ENCODE peak calls at places on chromosomes 1 and 21, in ten cellular contexts. C is NT2/D1; H is epithelial cell of prostate; Y is CD4-positive, alpha-beta T cell; E is left ventricle myocardium superior; P is CD8-positive, alpha-beta T cell; T is CD8-positive, alpha-beta memory T cell; F is DMS79; I is kidney tubule cell; U is occipital lobe. J is an unnamed sample.

GRCh38 chr21:35075546-35075945 is 26.4 kb upstream of the RUNX1 start:
- DNase-seq in C (no peak), H (peak; percentile 40), Y (no peak), E (no peak), P (no peak), T (no peak), F (no peak), I (peak; percentile 90), U (no peak), J (peak; percentile 48)

GRCh38 chr1:243575070-243575469 is 275.0 kb downstream of the AKT3 start:
- DNase-seq in C (no peak), H (no peak), Y (no peak), E (no peak), P (no peak), T (no peak), F (no peak), I (no peak), U (no peak), J (no peak)

GRCh38 chr1:239884776-239885175 is 206.9 kb upstream of the FMN2 start:
- DNase-seq in C (no peak), H (no peak), Y (no peak), E (no peak), P (no peak), T (no peak), F (no peak), I (no peak), U (no peak), J (no peak)

GRCh38 chr1:53410100-53410541 is 49.1 kb upstream of the DMRTB1 start:
- DNase-seq in C (no peak), H (no peak), Y (no peak), E (no peak), P (peak; percentile 18), T (peak; percentile 61), F (no peak), I (no peak), U (no peak), J (no peak)

GRCh38 chr1:201444792-201445191 is 23.3 kb upstream of the TNNI1 start:
- DNase-seq in C (no peak), H (no peak), Y (no peak), E (no peak), P (no peak), T (no peak), F (no peak), I (no peak), U (no peak), J (no peak)

GRCh38 chr21:42406201-42406601 is 2.5 kb downstream of the UBASH3A start:
- DNase-seq in C (no peak), H (no peak), Y (peak; percentile 52), E (no peak), P (no peak), T (peak; percentile 36), F (no peak), I (no peak), U (no peak), J (no peak)

GRCh38 chr1:214021321-214021720 is 33.5 kb downstream of the PROX1 start:
- DNase-seq in C (no peak), H (no peak), Y (no peak), E (no peak), P (no peak), T (no peak), F (no peak), I (no peak), U (no peak), J (no peak)

GRCh38 chr1:224696891-224697765 is 81.0 kb downstream of the CNIH3 start:
- DNase-seq in C (no peak), H (no peak), Y (no peak), E (no peak), P (no peak), T (no peak), F (peak; percentile 39), I (peak; percentile 62), U (peak; percentile 17), J (peak; percentile 15)

GRCh38 chr1:93575586-93576271 is 105.9 kb downstream of the BCAR3 start:
- DNase-seq in C (no peak), H (no peak), Y (no peak), E (no peak), P (no peak), T (no peak), F (peak; percentile 81), I (no peak), U (no peak), J (no peak)

GRCh38 chr1:43975249-43975961 is 645 bp downstream of the ATP6V0B start:
- DNase-seq in C (no peak), H (no peak), Y (peak; percentile 44), E (peak; percentile 70), P (no peak), T (peak; percentile 30), F (no peak), I (no peak), U (peak; percentile 17), J (peak; percentile 79)

GRCh38 chr1:168801032-168801745 is 72.2 kb upstream of the DPT start:
- DNase-seq in C (no peak), H (no peak), Y (no peak), E (no peak), P (no peak), T (no peak), F (no peak), I (peak; percentile 17), U (no peak), J (no peak)

GRCh38 chr1:59674605-59675004 is 140.1 kb upstream of the HOOK1 start:
- DNase-seq in C (no peak), H (peak; percentile 67), Y (no peak), E (no peak), P (no peak), T (no peak), F (no peak), I (no peak), U (no peak), J (no peak)

GRCh38 chr1:27668808-27669723 is 2.9 kb downstream of the IFI6 start:
- DNase-seq in C (no peak), H (no peak), Y (peak; percentile 89), E (peak; percentile 86), P (peak; percentile 79), T (peak; percentile 77), F (peak; percentile 15), I (peak; percentile 68), U (peak; percentile 24), J (peak; percentile 85)

GRCh38 chr1:221162352-221162751 is 283.1 kb downstream of the HLX start:
- DNase-seq in C (no peak), H (no peak), Y (no peak), E (no peak), P (no peak), T (no peak), F (no peak), I (no peak), U (no peak), J (no peak)

GRCh38 chr1:213985181-213986019 is 2.4 kb upstream of the PROX1 start:
- DNase-seq in C (no peak), H (no peak), Y (no peak), E (peak; percentile 48), P (no peak), T (no peak), F (no peak), I (no peak), U (no peak), J (no peak)

GRCh38 chr1:203288351-203288894 is 16.9 kb upstream of the BTG2 start:
- DNase-seq in C (no peak), H (no peak), Y (no peak), E (no peak), P (no peak), T (no peak), F (no peak), I (no peak), U (no peak), J (no peak)

GRCh38 chr1:16006552-16007485 is 2.8 kb downstream of the SRARP start:
- DNase-seq in C (no peak), H (peak; percentile 59), Y (no peak), E (no peak), P (no peak), T (no peak), F (no peak), I (peak; percentile 39), U (no peak), J (no peak)

GRCh38 chr1:27519341-27520258 is 29.6 kb upstream of the WASF2 start:
- DNase-seq in C (no peak), H (no peak), Y (no peak), E (peak; percentile 70), P (no peak), T (no peak), F (peak; percentile 41), I (peak; percentile 62), U (peak; percentile 34), J (peak; percentile 93)

GRCh38 chr1:161487483-161487827 is 17.8 kb upstream of the FCGR2A start:
- DNase-seq in C (no peak), H (peak; percentile 50), Y (no peak), E (peak; percentile 46), P (no peak), T (no peak), F (no peak), I (peak; percentile 43), U (no peak), J (peak; percentile 35)

GRCh38 chr21:20739421-20739820 is 258.8 kb upstream of the NCAM2 start:
- DNase-seq in C (peak; percentile 25), H (no peak), Y (no peak), E (no peak), P (no peak), T (no peak), F (no peak), I (no peak), U (no peak), J (no peak)

GRCh38 chr1:246875041-246876026 is 56.4 kb downstream of the AHCTF1 start:
- DNase-seq in C (no peak), H (peak; percentile 31), Y (no peak), E (no peak), P (no peak), T (no peak), F (no peak), I (peak; percentile 76), U (no peak), J (no peak)

GRCh38 chr1:55402117-55402516 is 187.0 kb upstream of the USP24 start:
- DNase-seq in C (no peak), H (no peak), Y (no peak), E (no peak), P (no peak), T (no peak), F (no peak), I (peak; percentile 57), U (no peak), J (no peak)

GRCh38 chr1:30450148-30450817 is 273.1 kb downstream of the MATN1 start:
- DNase-seq in C (no peak), H (no peak), Y (no peak), E (no peak), P (no peak), T (no peak), F (no peak), I (no peak), U (no peak), J (no peak)

GRCh38 chr1:176694713-176695112 is 231.7 kb downstream of the PAPPA2 start:
- DNase-seq in C (peak; percentile 43), H (no peak), Y (no peak), E (no peak), P (no peak), T (no peak), F (no peak), I (no peak), U (no peak), J (no peak)

GRCh38 chr1:226604846-226605572 is 56.4 kb downstream of the STUM start:
- DNase-seq in C (no peak), H (no peak), Y (no peak), E (no peak), P (no peak), T (no peak), F (no peak), I (no peak), U (no peak), J (no peak)

GRCh38 chr1:93629101-93630059 is 52.3 kb downstream of the BCAR3 start:
- DNase-seq in C (no peak), H (no peak), Y (no peak), E (no peak), P (peak; percentile 8), T (peak; percentile 18), F (peak; percentile 41), I (peak; percentile 68), U (no peak), J (no peak)

GRCh38 chr1:80533775-80534314 is 1266.9 kb upstream of the ADGRL2 start:
- DNase-seq in C (no peak), H (no peak), Y (no peak), E (no peak), P (no peak), T (no peak), F (no peak), I (no peak), U (no peak), J (no peak)

GRCh38 chr1:183783342-183783741 is 21.6 kb upstream of the RGL1 start:
- DNase-seq in C (no peak), H (no peak), Y (no peak), E (no peak), P (no peak), T (no peak), F (no peak), I (peak; percentile 17), U (no peak), J (no peak)

J was measured in adrenal gland.